ENCODE peak calls at places on chromosomes 6 and 20, in eight cellular contexts. T is HCEC 1CT; O is head of caudate nucleus; P is stimulated activated CD8-positive, alpha-beta memory T cell treated with anti-CD3 and anti-CD28 coated beads, Interleukin-2, amount 100 ng/mL, for 1 hour; U is anterior cingulate cortex; G is RWPE1; Y is T-cell; Q is stomach. K is an unnamed sample.

GRCh38 chr20:33947709-33948295 is 45.9 kb upstream of the RALY start:
- DNase-seq in T (peak; percentile 39), O (no peak), P (no peak), U (no peak), G (peak; percentile 48), Y (peak; percentile 26), Q (no peak), K (peak; percentile 23)

GRCh38 chr20:1577906-1578305 is 20.4 kb upstream of the SIRPD start:
- DNase-seq in T (no peak), O (no peak), P (no peak), U (no peak), G (no peak), Y (no peak), Q (no peak), K (no peak)

GRCh38 chr6:106134906-106135634 is 48.9 kb downstream of the PRDM1 start:
- DNase-seq in T (peak; percentile 41), O (no peak), P (no peak), U (no peak), G (peak; percentile 22), Y (no peak), Q (no peak), K (no peak)

GRCh38 chr6:8085053-8085511 is 17.3 kb downstream of the EEF1E1 start:
- DNase-seq in T (peak; percentile 91), O (no peak), P (no peak), U (no peak), G (no peak), Y (no peak), Q (peak; percentile 37), K (no peak)

GRCh38 chr6:36545767-36546663 is 1.3 kb downstream of the STK38 start:
- DNase-seq in T (peak; percentile 34), O (no peak), P (no peak), U (no peak), G (peak; percentile 28), Y (peak; percentile 52), Q (no peak), K (no peak)

GRCh38 chr20:44068311-44068710 is 118.7 kb downstream of the JPH2 start:
- DNase-seq in T (no peak), O (no peak), P (no peak), U (no peak), G (no peak), Y (peak; percentile 43), Q (no peak), K (no peak)

GRCh38 chr6:106146852-106147351 is 60.8 kb downstream of the PRDM1 start:
- DNase-seq in T (peak; percentile 26), O (no peak), P (no peak), U (no peak), G (no peak), Y (no peak), Q (no peak), K (no peak)

GRCh38 chr6:85460951-85461805 is 11.3 kb downstream of the NT5E start:
- DNase-seq in T (peak; percentile 47), O (no peak), P (peak; percentile 33), U (no peak), G (no peak), Y (peak; percentile 56), Q (no peak), K (no peak)

GRCh38 chr6:106886922-106887797 is 87.4 kb downstream of the CD24 start:
- DNase-seq in T (no peak), O (no peak), P (no peak), U (no peak), G (no peak), Y (no peak), Q (no peak), K (no peak)

GRCh38 chr6:64224819-64225218 is 589.2 kb downstream of the PHF3 start:
- DNase-seq in T (no peak), O (no peak), P (no peak), U (peak; percentile 8), G (no peak), Y (no peak), Q (no peak), K (no peak)

GRCh38 chr6:149012040-149012545 is 265.3 kb downstream of the UST start:
- DNase-seq in T (peak; percentile 99), O (no peak), P (no peak), U (no peak), G (peak; percentile 93), Y (no peak), Q (no peak), K (no peak)

GRCh38 chr6:16711551-16712249 is 49.6 kb downstream of the ATXN1 start:
- DNase-seq in T (no peak), O (no peak), P (no peak), U (no peak), G (no peak), Y (peak; percentile 32), Q (no peak), K (peak; percentile 38)

GRCh38 chr6:157832250-157832967 is 9.4 kb downstream of the SNX9 start:
- DNase-seq in T (peak; percentile 29), O (no peak), P (no peak), U (no peak), G (no peak), Y (no peak), Q (no peak), K (no peak)

GRCh38 chr20:57040924-57041323 is 225.5 kb downstream of the BMP7 start:
- DNase-seq in T (no peak), O (no peak), P (no peak), U (no peak), G (peak; percentile 91), Y (no peak), Q (no peak), K (no peak)

GRCh38 chr6:50724381-50725124 is 11.2 kb downstream of the TFAP2D start:
- DNase-seq in T (no peak), O (no peak), P (no peak), U (no peak), G (no peak), Y (no peak), Q (no peak), K (no peak)

GRCh38 chr20:57581202-57582028 is 20.5 kb downstream of the PCK1 start:
- DNase-seq in T (no peak), O (no peak), P (no peak), U (no peak), G (no peak), Y (no peak), Q (no peak), K (no peak)

GRCh38 chr6:31125586-31126363 is 5.5 kb upstream of the CDSN start:
- DNase-seq in T (peak; percentile 51), O (no peak), P (no peak), U (no peak), G (peak; percentile 67), Y (no peak), Q (no peak), K (no peak)

GRCh38 chr6:47096233-47096887 is 54.2 kb upstream of the ADGRF1 start:
- DNase-seq in T (no peak), O (no peak), P (no peak), U (no peak), G (no peak), Y (no peak), Q (no peak), K (no peak)

GRCh38 chr20:51354191-51354768 is 188.2 kb downstream of the NFATC2 start:
- DNase-seq in T (peak; percentile 55), O (no peak), P (no peak), U (no peak), G (no peak), Y (no peak), Q (no peak), K (no peak)

GRCh38 chr6:33430991-33431879 is 11.4 kb downstream of the SYNGAP1 start:
- DNase-seq in T (peak; percentile 45), O (peak; percentile 86), P (peak; percentile 68), U (peak; percentile 75), G (peak; percentile 73), Y (peak; percentile 86), Q (peak; percentile 43), K (peak; percentile 73)

GRCh38 chr6:164208371-164208770 is 793.9 kb downstream of the QKI start:
- DNase-seq in T (no peak), O (no peak), P (no peak), U (no peak), G (no peak), Y (no peak), Q (no peak), K (no peak)

GRCh38 chr6:129472239-129472638 is 237.7 kb downstream of the ARHGAP18 start:
- DNase-seq in T (no peak), O (no peak), P (no peak), U (no peak), G (no peak), Y (no peak), Q (no peak), K (no peak)

GRCh38 chr20:60820918-60821317 is 431.1 kb upstream of the CDH4 start:
- DNase-seq in T (no peak), O (no peak), P (no peak), U (no peak), G (no peak), Y (no peak), Q (no peak), K (no peak)

GRCh38 chr20:4051413-4052138 is 36.2 kb upstream of the RNF24 start:
- DNase-seq in T (no peak), O (no peak), P (no peak), U (no peak), G (no peak), Y (no peak), Q (no peak), K (no peak)

GRCh38 chr20:58547527-58548475 is 32.6 kb upstream of the APCDD1L start:
- DNase-seq in T (peak; percentile 37), O (no peak), P (no peak), U (no peak), G (peak; percentile 43), Y (no peak), Q (peak; percentile 20), K (no peak)

GRCh38 chr20:5482791-5483190 is 166.0 kb upstream of the PROKR2 start:
- DNase-seq in T (no peak), O (no peak), P (no peak), U (no peak), G (no peak), Y (no peak), Q (no peak), K (no peak)

GRCh38 chr6:166999845-167000253 is 652 bp downstream of the CEP43 start:
- DNase-seq in T (peak; percentile 23), O (no peak), P (no peak), U (no peak), G (no peak), Y (no peak), Q (peak; percentile 26), K (no peak)

GRCh38 chr6:162385980-162386379 is 341.6 kb downstream of the PRKN start:
- DNase-seq in T (no peak), O (no peak), P (no peak), U (no peak), G (no peak), Y (no peak), Q (no peak), K (no peak)

GRCh38 chr6:31558631-31559500 is 11.5 kb downstream of the NFKBIL1 start:
- DNase-seq in T (peak; percentile 10), O (peak; percentile 60), P (no peak), U (peak; percentile 53), G (no peak), Y (peak; percentile 68), Q (no peak), K (peak; percentile 53)

GRCh38 chr6:45212976-45213375 is 115.2 kb upstream of the RUNX2 start:
- DNase-seq in T (no peak), O (no peak), P (no peak), U (no peak), G (no peak), Y (no peak), Q (no peak), K (no peak)